ENCODE peak calls at places on chromosomes 11 and 22, in eight cellular contexts. M is A549, H is esophagus muscularis mucosa, F is activated B cell treated with CpG ODN at 0.5 μM for 24 hours, Q is left ventricle myocardium inferior, N is fibroblast of lung, S is heart right ventricle, G is GM06990. Z is an unnamed sample.

GRCh38 chr22:36457688-36458450 is 23.6 kb downstream of the TXN2 start:
- DNase-seq in M (no peak), H (no peak), F (no peak), Q (peak), N (peak), S (peak), G (no peak), Z (no peak)

GRCh38 chr11:206002-206384 is 1.2 kb downstream of the BET1L start:
- DNase-seq in M (no peak), H (no peak), F (peak), Q (no peak), N (no peak), S (no peak), G (no peak), Z (no peak)

GRCh38 chr11:94563176-94563847 is 3.9 kb upstream of the PIWIL4 start:
- DNase-seq in M (peak), H (no peak), F (no peak), Q (no peak), N (peak), S (no peak), G (no peak), Z (no peak)

GRCh38 chr22:22814666-22815396 is 72.8 kb upstream of the IGLL5 start:
- DNase-seq in M (no peak), H (peak), F (no peak), Q (no peak), N (no peak), S (no peak), G (no peak), Z (no peak)

GRCh38 chr22:22185217-22185616 is 59.4 kb upstream of the VPREB1 start:
- DNase-seq in M (no peak), H (peak), F (no peak), Q (no peak), N (no peak), S (no peak), G (no peak), Z (no peak)

GRCh38 chr11:9787260-9787659 is 123.4 kb downstream of the SWAP70 start:
- DNase-seq in M (no peak), H (no peak), F (no peak), Q (no peak), N (peak), S (no peak), G (peak), Z (no peak)

GRCh38 chr11:84408946-84409411 is 1122.8 kb upstream of the CCDC90B start:
- DNase-seq in M (no peak), H (no peak), F (no peak), Q (no peak), N (peak), S (no peak), G (no peak), Z (no peak)

GRCh38 chr11:45556851-45557707 is 108.3 kb downstream of the CHST1 start:
- DNase-seq in M (no peak), H (no peak), F (no peak), Q (no peak), N (peak), S (peak), G (no peak), Z (no peak)

GRCh38 chr22:49546811-49547585 is 280.7 kb downstream of the BRD1 start:
- DNase-seq in M (no peak), H (no peak), F (no peak), Q (no peak), N (no peak), S (no peak), G (no peak), Z (no peak)

GRCh38 chr11:91742155-91742554 is 482.5 kb upstream of the FAT3 start:
- DNase-seq in M (no peak), H (no peak), F (no peak), Q (no peak), N (no peak), S (no peak), G (no peak), Z (no peak)

GRCh38 chr11:130606781-130607511 is 158.5 kb downstream of the ADAMTS15 start:
- DNase-seq in M (no peak), H (no peak), F (no peak), Q (peak), N (peak), S (peak), G (no peak), Z (no peak)

GRCh38 chr11:73753938-73754337 is 6.9 kb downstream of the RAB6A start:
- DNase-seq in M (no peak), H (no peak), F (no peak), Q (no peak), N (no peak), S (no peak), G (no peak), Z (no peak)

GRCh38 chr11:26715133-26715532 is 6.7 kb downstream of the SLC5A12 start:
- DNase-seq in M (no peak), H (no peak), F (no peak), Q (no peak), N (no peak), S (no peak), G (no peak), Z (no peak)

GRCh38 chr11:72930011-72930410 is 115.8 kb downstream of the ATG16L2 start:
- DNase-seq in M (no peak), H (no peak), F (no peak), Q (no peak), N (peak), S (no peak), G (no peak), Z (no peak)

GRCh38 chr11:80727315-80727714 is 1286.5 kb upstream of the TENM4 start:
- DNase-seq in M (no peak), H (no peak), F (no peak), Q (no peak), N (peak), S (no peak), G (peak), Z (no peak)

GRCh38 chr22:28841111-28841510 is 40.7 kb upstream of the XBP1 start:
- DNase-seq in M (no peak), H (no peak), F (no peak), Q (no peak), N (no peak), S (no peak), G (no peak), Z (no peak)

GRCh38 chr22:44753189-44754042 is 1.0 kb downstream of the ARHGAP8 start:
- DNase-seq in M (no peak), H (no peak), F (no peak), Q (no peak), N (peak), S (no peak), G (no peak), Z (no peak)

GRCh38 chr22:37079668-37080171 is 28.2 kb downstream of the KCTD17 start:
- DNase-seq in M (no peak), H (no peak), F (no peak), Q (no peak), N (peak), S (no peak), G (no peak), Z (no peak)

GRCh38 chr22:41092847-41093371 is 517 bp downstream of the EP300 start:
- DNase-seq in M (peak), H (no peak), F (no peak), Q (no peak), N (peak), S (peak), G (no peak), Z (no peak)

GRCh38 chr22:41096391-41096790 is 4.0 kb downstream of the EP300 start:
- DNase-seq in M (no peak), H (no peak), F (no peak), Q (no peak), N (no peak), S (no peak), G (no peak), Z (no peak)

GRCh38 chr22:41091139-41092022 is 1.0 kb upstream of the EP300 start:
- DNase-seq in M (peak), H (peak), F (peak), Q (peak), N (peak), S (peak), G (peak), Z (peak)

GRCh38 chr22:41094036-41094435 is 1.6 kb downstream of the EP300 start:
- DNase-seq in M (no peak), H (no peak), F (no peak), Q (no peak), N (peak), S (no peak), G (no peak), Z (no peak)

GRCh38 chr22:41092023-41092817 is at the start of gene EP300:
- DNase-seq in M (peak), H (peak), F (peak), Q (peak), N (peak), S (peak), G (peak), Z (peak)
- TF ChIP-seq CTCF in M (no peak), H (peak), F (no peak), Q (peak), N (peak), S (peak), G (peak), Z (peak)

DNA sequence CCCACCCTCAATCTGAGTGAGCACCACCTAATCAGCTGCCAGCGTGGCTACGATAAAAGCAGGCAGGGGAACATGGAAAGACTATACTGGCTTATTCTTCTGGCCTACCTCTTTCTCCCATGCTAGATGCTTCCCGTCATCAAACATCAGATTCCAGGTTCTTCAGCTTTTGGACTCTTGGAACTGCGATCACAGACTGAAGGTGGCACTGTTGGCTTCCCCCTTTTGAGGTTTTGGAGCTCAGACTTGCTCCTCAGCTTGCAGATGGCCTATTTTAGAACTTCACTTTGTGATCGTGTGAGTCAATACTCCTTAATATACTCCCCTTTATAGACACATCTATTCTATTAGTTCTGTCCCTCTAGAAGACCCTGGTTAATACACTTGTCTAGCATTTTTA is 543.7 kb upstream of the RAG2 start:
- DNase-seq in M (no peak), H (no peak), F (no peak), Q (no peak), N (no peak), S (no peak), G (no peak), Z (no peak)
- TF ChIP-seq CTCF in M (no peak), H (no peak), F (no peak), Q (no peak), N (no peak), S (no peak), G (no peak), Z (no peak)

DNA sequence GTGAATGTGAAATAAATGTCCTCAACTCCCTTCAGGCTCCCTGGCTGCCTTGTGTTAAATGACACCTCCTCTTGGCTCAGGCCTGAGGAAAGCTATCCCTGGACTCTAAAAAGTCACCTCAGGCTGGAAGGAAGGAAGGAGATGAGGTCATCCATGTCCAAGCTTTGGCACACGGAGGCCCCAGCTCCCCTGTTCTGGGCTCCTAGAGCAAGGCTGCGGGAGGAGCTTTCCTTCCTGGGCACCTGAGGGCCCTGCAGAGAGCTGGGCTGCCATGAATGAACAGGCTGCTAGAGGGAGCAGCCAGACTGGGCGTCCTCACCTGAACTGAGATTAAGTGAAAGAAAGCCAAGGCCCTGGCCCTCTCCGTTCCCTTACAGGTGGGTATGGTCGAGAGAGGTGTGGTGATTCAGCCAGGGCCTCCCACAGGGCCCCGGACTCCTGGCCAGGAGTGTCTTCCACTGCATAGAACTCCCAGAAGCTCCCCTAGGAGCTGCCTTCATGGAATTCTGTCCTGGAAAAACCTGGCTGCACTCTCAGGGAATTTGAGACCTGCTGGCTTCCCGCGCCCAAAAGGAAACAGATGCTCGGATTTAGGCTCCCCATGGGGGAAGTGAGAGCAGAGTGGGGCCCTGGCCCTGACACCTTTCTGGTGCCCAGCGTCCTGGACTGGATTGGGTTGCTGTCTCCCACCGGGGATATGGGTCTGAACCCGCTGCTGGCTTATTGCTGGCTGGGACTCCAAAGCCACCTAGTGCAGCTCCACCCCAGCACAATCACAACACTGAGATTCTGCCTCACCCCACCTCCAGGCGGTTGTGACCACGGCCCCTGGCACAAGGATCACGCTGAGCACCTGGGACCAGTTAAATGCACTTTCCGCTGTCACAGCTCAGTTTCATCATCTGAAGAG is 22.2 kb downstream of the MYBPC3 start:
- DNase-seq in M (no peak), H (no peak), F (no peak), Q (no peak), N (no peak), S (peak), G (no peak), Z (no peak)
- TF ChIP-seq CTCF in M (no peak), H (no peak), F (no peak), Q (no peak), N (no peak), S (no peak), G (no peak), Z (no peak)

GRCh38 chr11:125314264-125315087 is 149.9 kb downstream of the PKNOX2 start:
- DNase-seq in M (no peak), H (no peak), F (no peak), Q (no peak), N (no peak), S (no peak), G (no peak), Z (no peak)
- TF ChIP-seq CTCF in M (no peak), H (no peak), F (no peak), Q (no peak), N (no peak), S (no peak), G (no peak), Z (no peak)

DNA sequence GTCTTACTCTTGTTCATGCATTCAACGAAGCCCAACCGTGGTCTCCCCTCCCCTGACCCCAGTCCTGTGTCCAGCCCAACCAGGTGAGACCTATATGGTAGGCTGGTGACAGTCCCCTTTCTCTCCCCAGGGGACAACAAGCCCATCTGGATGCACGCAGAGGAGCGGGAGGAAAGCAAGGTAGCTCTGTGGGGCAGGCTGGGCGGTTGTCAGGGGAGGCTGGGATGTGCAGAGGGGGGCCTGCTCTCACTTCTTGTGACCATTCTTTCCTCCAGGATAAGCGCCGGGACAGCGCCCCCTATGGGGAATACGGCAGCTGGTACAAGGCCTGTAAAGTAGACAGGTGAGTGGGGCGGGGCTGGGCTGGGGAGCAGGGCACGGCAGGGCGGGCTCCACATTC is 3.5 kb upstream of the RAB1B start:
- DNase-seq in M (no peak), H (no peak), F (no peak), Q (no peak), N (no peak), S (no peak), G (no peak), Z (no peak)
- TF ChIP-seq CTCF in M (peak), H (no peak), F (no peak), Q (no peak), N (peak), S (peak), G (peak), Z (peak)

GRCh38 chr11:35162795-35163194 is 23.8 kb downstream of the CD44 start:
- DNase-seq in M (no peak), H (no peak), F (no peak), Q (no peak), N (no peak), S (no peak), G (no peak), Z (no peak)

GRCh38 chr11:35165416-35166368 is 26.7 kb downstream of the CD44 start:
- DNase-seq in M (no peak), H (no peak), F (peak), Q (no peak), N (peak), S (no peak), G (peak), Z (no peak)

GRCh38 chr11:35166369-35167360 is 27.7 kb downstream of the CD44 start:
- DNase-seq in M (peak), H (no peak), F (no peak), Q (no peak), N (peak), S (no peak), G (no peak), Z (no peak)

GRCh38 chr11:35163209-35163608 is 24.2 kb downstream of the CD44 start:
- DNase-seq in M (no peak), H (no peak), F (no peak), Q (no peak), N (peak), S (no peak), G (no peak), Z (no peak)

DNA sequence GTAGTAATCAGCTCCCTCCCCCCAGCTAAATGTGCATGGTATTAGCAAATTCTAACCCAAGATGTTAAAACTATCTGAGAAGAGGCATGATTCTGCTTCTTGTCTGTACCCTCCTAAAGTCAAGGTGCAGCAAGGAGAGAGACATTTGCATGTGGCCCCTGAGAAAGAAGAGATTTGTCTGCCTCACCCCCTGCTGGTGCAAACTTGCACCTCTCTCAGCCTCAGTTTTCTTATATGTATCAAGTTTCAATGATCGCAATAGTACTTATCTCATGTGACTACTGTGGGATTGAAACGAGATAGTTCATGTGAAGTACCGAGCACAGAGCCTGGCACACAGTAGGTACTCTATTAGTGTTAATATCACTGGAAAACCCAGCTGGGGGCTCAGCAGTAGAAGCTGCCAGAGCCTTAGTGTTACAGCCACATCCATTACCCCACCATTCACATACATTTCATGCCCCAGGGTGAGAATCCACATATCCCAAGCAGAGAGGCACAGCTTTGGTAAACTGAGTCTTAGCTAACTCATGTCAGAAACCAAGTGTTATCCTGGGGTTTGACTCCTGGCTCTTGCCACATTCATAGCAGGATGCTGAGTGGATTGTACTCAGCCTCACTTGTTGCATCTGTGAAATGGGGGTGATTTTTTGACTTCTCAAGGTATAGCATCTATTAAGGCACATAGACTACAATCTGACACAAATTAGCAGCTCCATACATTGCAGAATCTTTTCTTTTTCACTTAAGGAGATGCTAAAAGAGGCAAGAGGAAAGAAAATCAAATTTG is 24.9 kb downstream of the CD44 start:
- DNase-seq in M (no peak), H (no peak), F (no peak), Q (no peak), N (no peak), S (no peak), G (no peak), Z (no peak)
- TF ChIP-seq CTCF in M (no peak), H (no peak), F (no peak), Q (peak), N (peak), S (no peak), G (peak), Z (peak)

DNA sequence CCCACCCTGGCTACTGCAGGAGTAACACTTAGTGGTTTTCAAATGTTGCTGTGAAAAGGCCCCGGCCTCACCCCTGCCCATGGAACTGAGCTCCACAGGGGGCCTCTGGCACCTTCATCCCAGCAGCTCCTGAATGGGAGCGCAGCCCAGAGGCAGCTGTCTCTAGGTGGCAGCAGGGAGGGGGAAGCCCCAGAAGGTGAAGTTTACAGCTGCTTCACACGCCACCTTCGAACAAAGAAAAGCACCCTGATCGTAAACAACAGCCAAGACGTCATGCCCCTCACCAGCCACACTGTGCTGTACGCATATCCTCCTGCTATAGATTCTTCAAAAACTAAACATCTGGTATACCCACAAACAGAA is 105.5 kb downstream of the CTTN start:
- DNase-seq in M (no peak), H (no peak), F (no peak), Q (peak), N (no peak), S (no peak), G (no peak), Z (no peak)
- TF ChIP-seq CTCF in M (no peak), H (no peak), F (no peak), Q (peak), N (no peak), S (peak), G (peak), Z (peak)

DNA sequence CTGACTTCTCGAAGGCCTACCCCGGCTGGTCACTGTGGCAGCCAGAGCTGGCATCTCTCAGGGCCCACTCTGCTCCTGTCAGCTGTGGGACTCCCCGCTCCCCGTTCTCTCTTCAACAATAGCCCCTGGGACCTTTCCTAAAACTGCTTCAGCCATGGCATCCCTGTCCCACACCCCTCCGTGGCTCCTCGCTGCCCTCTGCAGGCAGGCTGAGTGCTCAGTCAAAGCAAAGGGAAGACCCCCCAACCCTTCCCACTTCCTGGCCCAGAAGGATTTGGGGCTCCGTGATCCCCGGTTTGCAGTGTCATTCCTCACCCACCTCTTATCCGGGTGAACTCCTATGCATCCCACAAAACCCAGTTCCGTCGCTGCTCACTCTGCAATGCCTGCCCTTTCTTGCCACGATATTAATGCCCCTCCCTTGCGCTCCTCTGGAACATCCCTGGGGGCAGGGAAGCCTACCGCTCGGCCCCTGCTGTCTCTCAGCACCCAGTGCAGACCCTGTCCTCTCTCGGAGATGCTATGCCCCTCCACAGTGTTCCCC is 1.6 kb upstream of the TH start:
- DNase-seq in M (no peak), H (no peak), F (no peak), Q (no peak), N (no peak), S (no peak), G (no peak), Z (no peak)
- TF ChIP-seq CTCF in M (peak), H (no peak), F (no peak), Q (no peak), N (peak), S (peak), G (peak), Z (peak)